ENCODE peak calls at places on chromosomes 13 and 19, in seven cellular contexts. L is thoracic aorta, Q is retinal pigment epithelial cell, R is fibroblast of mammary gland, I is left ventricle myocardium inferior, N is psoas muscle, K is lung. G is an unnamed sample.

GRCh38 chr13:41579168-41579567 is 121.8 kb downstream of the RGCC start:
- DNase-seq in L (no peak), Q (no peak), R (no peak), I (no peak), N (no peak), K (no peak), G (no peak)

GRCh38 chr19:17954401-17954800 is 12.5 kb upstream of the KCNN1 start:
- DNase-seq in L (no peak), Q (no peak), R (no peak), I (no peak), N (no peak), K (no peak), G (no peak)

GRCh38 chr13:91922969-91923592 is 524.7 kb downstream of the GPC5 start:
- DNase-seq in L (no peak), Q (no peak), R (no peak), I (no peak), N (no peak), K (no peak), G (peak)

GRCh38 chr19:6161271-6161850 is 25.9 kb downstream of the ACSBG2 start:
- DNase-seq in L (no peak), Q (no peak), R (peak), I (no peak), N (peak), K (peak), G (peak)

GRCh38 chr19:57302020-57302465 is 18.2 kb upstream of the ZNF543 start:
- DNase-seq in L (no peak), Q (no peak), R (peak), I (no peak), N (peak), K (no peak), G (peak)

GRCh38 chr19:32717496-32717895 is 2.1 kb upstream of the TDRD12 start:
- DNase-seq in L (no peak), Q (no peak), R (no peak), I (no peak), N (no peak), K (no peak), G (no peak)

GRCh38 chr13:110305949-110306339 is 1.0 kb downstream of the COL4A1 start:
- DNase-seq in L (no peak), Q (no peak), R (peak), I (no peak), N (no peak), K (no peak), G (no peak)

GRCh38 chr19:46478356-46478986 is 7.1 kb upstream of the PNMA8A start:
- DNase-seq in L (no peak), Q (no peak), R (peak), I (no peak), N (no peak), K (no peak), G (no peak)

GRCh38 chr13:114161644-114162532 is 17.2 kb upstream of the CFAP97D2 start:
- DNase-seq in L (no peak), Q (no peak), R (peak), I (peak), N (peak), K (peak), G (no peak)

GRCh38 chr19:13055213-13056051 is 47.2 kb downstream of the LYL1 start:
- DNase-seq in L (peak), Q (peak), R (peak), I (peak), N (peak), K (peak), G (peak)

GRCh38 chr13:60619461-60619860 is 222.4 kb downstream of the TDRD3 start:
- DNase-seq in L (no peak), Q (no peak), R (no peak), I (no peak), N (no peak), K (no peak), G (no peak)

GRCh38 chr13:53310786-53311185 is 282.2 kb downstream of the OLFM4 start:
- DNase-seq in L (no peak), Q (no peak), R (no peak), I (no peak), N (no peak), K (no peak), G (no peak)

GRCh38 chr19:13953021-13953531 is 767 bp downstream of the DCAF15 start:
- DNase-seq in L (no peak), Q (no peak), R (peak), I (no peak), N (no peak), K (no peak), G (no peak)

GRCh38 chr13:109220631-109221030 is 565.8 kb downstream of the IRS2 start:
- DNase-seq in L (no peak), Q (no peak), R (no peak), I (no peak), N (no peak), K (no peak), G (no peak)

GRCh38 chr19:28235606-28236125 is 977.3 kb downstream of the UQCRFS1 start:
- DNase-seq in L (no peak), Q (no peak), R (no peak), I (no peak), N (no peak), K (no peak), G (no peak)

GRCh38 chr13:87999141-87999765 is 328.1 kb downstream of the SLITRK5 start:
- DNase-seq in L (no peak), Q (peak), R (peak), I (no peak), N (no peak), K (no peak), G (no peak)

GRCh38 chr19:45798995-45799517 is 6.4 kb upstream of the DMWD start:
- DNase-seq in L (no peak), Q (no peak), R (peak), I (peak), N (peak), K (peak), G (peak)

GRCh38 chr13:48595330-48596127 is 58.2 kb upstream of the CYSLTR2 start:
- DNase-seq in L (no peak), Q (no peak), R (peak), I (peak), N (peak), K (peak), G (peak)

GRCh38 chr19:48341006-48341405 is 15.7 kb downstream of the EMP3 start:
- DNase-seq in L (no peak), Q (no peak), R (peak), I (no peak), N (peak), K (no peak), G (no peak)

GRCh38 chr13:114049026-114049425 is 75.2 kb upstream of the C13orf46 start:
- DNase-seq in L (no peak), Q (no peak), R (no peak), I (no peak), N (no peak), K (no peak), G (no peak)

GRCh38 chr13:85666356-85666755 is 132.9 kb downstream of the SLITRK6 start:
- DNase-seq in L (no peak), Q (no peak), R (no peak), I (no peak), N (no peak), K (no peak), G (no peak)

GRCh38 chr13:40275636-40276035 is 390.8 kb downstream of the FOXO1 start:
- DNase-seq in L (no peak), Q (no peak), R (peak), I (no peak), N (no peak), K (no peak), G (no peak)

GRCh38 chr13:27359203-27359821 is 65.1 kb upstream of the GTF3A start:
- DNase-seq in L (no peak), Q (no peak), R (peak), I (peak), N (peak), K (peak), G (peak)
- TF ChIP-seq CTCF in L (peak), Q (peak), R (peak), I (peak), N (peak), K (peak), G (peak)

GRCh38 chr19:38675611-38676010 is 28.2 kb downstream of the ACTN4 start:
- DNase-seq in L (no peak), Q (no peak), R (no peak), I (no peak), N (no peak), K (no peak), G (no peak)

GRCh38 chr19:38670921-38671398 is 23.5 kb downstream of the ACTN4 start:
- DNase-seq in L (no peak), Q (no peak), R (no peak), I (no peak), N (no peak), K (no peak), G (no peak)

GRCh38 chr19:38674388-38675133 is 27.1 kb downstream of the ACTN4 start:
- DNase-seq in L (no peak), Q (peak), R (peak), I (no peak), N (no peak), K (no peak), G (no peak)

GRCh38 chr19:38671654-38672053 is 24.2 kb downstream of the ACTN4 start:
- DNase-seq in L (no peak), Q (no peak), R (no peak), I (no peak), N (no peak), K (no peak), G (no peak)

DNA sequence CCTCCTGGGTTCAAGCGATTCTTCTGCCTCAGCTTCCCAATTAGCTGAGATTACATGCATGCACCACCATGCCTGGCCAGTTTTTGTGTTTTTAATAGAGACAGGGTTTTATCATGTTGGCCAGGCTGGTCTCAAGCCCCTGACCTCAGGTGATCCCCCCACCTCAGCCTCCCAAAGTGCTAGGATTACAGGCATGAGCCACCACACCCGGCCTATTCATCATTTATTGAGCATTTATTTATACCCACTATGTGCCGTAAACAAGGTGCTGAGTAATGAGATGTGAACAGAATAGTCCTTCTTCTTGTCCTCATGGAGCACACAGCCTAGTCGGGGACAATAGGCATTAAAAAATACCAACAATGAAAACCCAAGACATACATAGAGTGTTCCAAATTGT is 25.6 kb downstream of the ACTN4 start:
- DNase-seq in L (no peak), Q (no peak), R (no peak), I (no peak), N (no peak), K (no peak), G (no peak)
- H3K4me3 ChIP-seq in L (no peak), Q (no peak), R (no peak), I (no peak), N (no peak), K (no peak), G (no peak)

GRCh38 chr13:93810264-93810663 is 583.7 kb downstream of the GPC6 start:
- DNase-seq in L (no peak), Q (no peak), R (no peak), I (no peak), N (no peak), K (no peak), G (no peak)

GRCh38 chr13:93800342-93800741 is 573.7 kb downstream of the GPC6 start:
- DNase-seq in L (no peak), Q (no peak), R (no peak), I (no peak), N (no peak), K (no peak), G (no peak)

GRCh38 chr13:93805736-93806135 is 579.1 kb downstream of the GPC6 start:
- DNase-seq in L (no peak), Q (peak), R (no peak), I (no peak), N (no peak), K (no peak), G (no peak)
- TF ChIP-seq CTCF in L (no peak), Q (no peak), R (no peak), I (no peak), N (no peak), K (no peak), G (no peak)

GRCh38 chr19:58318297-58318696 is 8.5 kb upstream of the ZSCAN22 start:
- DNase-seq in L (no peak), Q (no peak), R (no peak), I (no peak), N (no peak), K (no peak), G (no peak)
- H3K4me3 ChIP-seq in L (no peak), Q (no peak), R (no peak), I (no peak), N (no peak), K (no peak), G (no peak)

GRCh38 chr13:35909837-35910236 is 221.3 kb downstream of the DCLK1 start:
- DNase-seq in L (no peak), Q (no peak), R (no peak), I (no peak), N (no peak), K (no peak), G (no peak)
- TF ChIP-seq CTCF in L (no peak), Q (no peak), R (no peak), I (no peak), N (no peak), K (no peak), G (no peak)

DNA sequence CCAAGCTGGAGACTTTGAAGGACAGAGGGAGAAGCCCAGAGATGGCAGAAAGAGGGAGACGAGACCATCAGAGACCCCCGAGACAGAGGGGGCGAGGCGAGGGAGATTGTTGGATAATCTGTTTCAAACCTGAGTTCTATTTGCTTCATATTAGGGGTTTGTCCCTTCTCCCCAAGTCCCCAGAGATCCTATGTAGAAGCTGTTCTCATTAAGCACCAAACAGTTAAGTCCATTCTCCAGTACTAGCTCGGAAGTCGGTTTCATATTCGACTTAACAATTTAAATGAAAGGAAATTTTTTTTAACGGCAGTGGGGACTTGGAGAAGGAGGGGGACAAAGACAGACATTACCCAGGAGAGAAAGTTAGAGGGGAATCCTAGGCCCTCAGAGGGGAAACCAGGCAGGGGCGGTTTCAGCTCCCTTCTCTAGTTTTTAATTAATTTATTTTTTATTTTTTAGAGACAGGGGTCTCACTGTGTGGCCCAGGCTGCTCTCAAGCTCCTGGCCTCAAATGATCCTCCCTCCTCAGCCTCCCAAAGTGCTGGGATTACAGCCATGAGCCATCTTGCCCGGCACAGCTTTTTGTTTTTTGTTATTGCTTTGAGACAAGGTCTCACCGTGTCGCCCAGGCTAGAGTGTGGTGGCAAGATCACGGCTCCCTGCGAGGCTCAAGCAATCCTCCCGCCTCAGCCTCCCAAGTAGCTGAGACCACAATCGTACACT is 13.6 kb upstream of the TLE2 start:
- DNase-seq in L (no peak), Q (no peak), R (no peak), I (no peak), N (no peak), K (no peak), G (no peak)
- H3K4me3 ChIP-seq in L (no peak), Q (no peak), R (no peak), I (no peak), N (no peak), K (no peak), G (no peak)

GRCh38 chr13:70613295-70613694 is 505.0 kb upstream of the KLHL1 start:
- DNase-seq in L (no peak), Q (no peak), R (no peak), I (no peak), N (no peak), K (no peak), G (no peak)
- TF ChIP-seq CTCF in L (no peak), Q (peak), R (no peak), I (no peak), N (no peak), K (no peak), G (peak)

DNA sequence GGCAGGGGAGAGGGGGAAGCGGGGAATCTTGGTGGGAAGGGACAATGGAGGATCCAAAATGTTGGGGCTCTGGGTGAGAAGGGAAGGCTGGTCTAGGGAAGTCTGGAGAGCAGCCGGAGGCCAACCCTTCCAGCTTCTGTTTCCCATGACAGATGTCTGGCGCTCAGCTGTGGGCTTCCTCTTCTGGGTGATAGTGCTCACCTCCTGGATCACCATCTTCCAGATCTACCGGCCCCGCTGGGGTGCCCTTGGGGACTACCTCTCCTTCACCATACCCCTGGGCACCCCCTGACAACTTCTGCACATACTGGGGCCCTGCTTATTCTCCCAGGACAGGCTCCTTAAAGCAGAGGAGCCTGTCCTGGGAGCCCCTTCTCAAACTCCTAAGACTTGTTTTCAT is 1.1 kb downstream of the PSENEN start:
- DNase-seq in L (no peak), Q (no peak), R (no peak), I (no peak), N (no peak), K (no peak), G (no peak)
- H3K4me3 ChIP-seq in L (peak), Q (peak), R (peak), I (peak), N (peak), K (no peak), G (peak)

G was measured in BE2C.